ENCODE peak calls at places on chromosomes 7 and 10, in nine cellular contexts. One of them, this sample, is unnamed.

GRCh38 chr7:129334473-129334872 is 99.8 kb upstream of the STRIP2 start:
- DNase-seq in AG09309: no peak
- DNase-seq in astrocyte: no peak
- DNase-seq in type B pancreatic cell: no peak
- DNase-seq in adrenal gland: no peak
- DNase-seq in astrocyte of the spinal cord: no peak
- DNase-seq in nephron progenitor cell: no peak
- DNase-seq in GM23338: peak; percentile 45
- DNase-seq in GM13976: no peak
- DNase-seq in this sample: no peak

GRCh38 chr7:39184387-39184786 is 206.7 kb downstream of the POU6F2 start:
- DNase-seq in AG09309: no peak
- DNase-seq in astrocyte: no peak
- DNase-seq in type B pancreatic cell: no peak
- DNase-seq in adrenal gland: no peak
- DNase-seq in astrocyte of the spinal cord: no peak
- DNase-seq in nephron progenitor cell: no peak
- DNase-seq in GM23338: peak; percentile 51
- DNase-seq in GM13976: no peak
- DNase-seq in this sample: no peak

GRCh38 chr7:35536396-35536826 is 158.5 kb downstream of the HERPUD2 start:
- DNase-seq in AG09309: no peak
- DNase-seq in astrocyte: no peak
- DNase-seq in type B pancreatic cell: no peak
- DNase-seq in adrenal gland: no peak
- DNase-seq in astrocyte of the spinal cord: no peak
- DNase-seq in nephron progenitor cell: no peak
- DNase-seq in GM23338: no peak
- DNase-seq in GM13976: no peak
- DNase-seq in this sample: no peak

GRCh38 chr10:129963831-129964501 is at the start of gene EBF3:
- DNase-seq in AG09309: no peak
- DNase-seq in astrocyte: no peak
- DNase-seq in type B pancreatic cell: peak; percentile 87
- DNase-seq in adrenal gland: peak; percentile 45
- DNase-seq in astrocyte of the spinal cord: no peak
- DNase-seq in nephron progenitor cell: peak; percentile 93
- DNase-seq in GM23338: peak; percentile 92
- DNase-seq in GM13976: no peak
- DNase-seq in this sample: no peak

GRCh38 chr10:45468110-45468509 is 94.1 kb downstream of the ALOX5 start:
- DNase-seq in AG09309: no peak
- DNase-seq in astrocyte: no peak
- DNase-seq in type B pancreatic cell: no peak
- DNase-seq in adrenal gland: no peak
- DNase-seq in astrocyte of the spinal cord: no peak
- DNase-seq in nephron progenitor cell: no peak
- DNase-seq in GM23338: no peak
- DNase-seq in GM13976: no peak
- DNase-seq in this sample: no peak

GRCh38 chr10:96271017-96271815 is at the start of gene BLNK:
- DNase-seq in AG09309: no peak
- DNase-seq in astrocyte: no peak
- DNase-seq in type B pancreatic cell: no peak
- DNase-seq in adrenal gland: peak; percentile 50
- DNase-seq in astrocyte of the spinal cord: no peak
- DNase-seq in nephron progenitor cell: no peak
- DNase-seq in GM23338: no peak
- DNase-seq in GM13976: peak; percentile 53
- DNase-seq in this sample: peak; percentile 59

GRCh38 chr7:115851291-115851690 is 179.3 kb downstream of the TFEC start:
- DNase-seq in AG09309: peak; percentile 39
- DNase-seq in astrocyte: peak; percentile 25
- DNase-seq in type B pancreatic cell: no peak
- DNase-seq in adrenal gland: no peak
- DNase-seq in astrocyte of the spinal cord: peak; percentile 74
- DNase-seq in nephron progenitor cell: no peak
- DNase-seq in GM23338: peak; percentile 81
- DNase-seq in GM13976: no peak
- DNase-seq in this sample: no peak

GRCh38 chr7:105531797-105532671 is at the start of gene RINT1:
- DNase-seq in AG09309: peak; percentile 66
- DNase-seq in astrocyte: peak; percentile 83
- DNase-seq in type B pancreatic cell: peak; percentile 92
- DNase-seq in adrenal gland: peak; percentile 95
- DNase-seq in astrocyte of the spinal cord: peak; percentile 91
- DNase-seq in nephron progenitor cell: peak; percentile 89
- DNase-seq in GM23338: peak; percentile 95
- DNase-seq in GM13976: peak; percentile 92
- DNase-seq in this sample: peak; percentile 92

GRCh38 chr7:78264105-78264504 is 465.5 kb downstream of the PHTF2 start:
- DNase-seq in AG09309: no peak
- DNase-seq in astrocyte: no peak
- DNase-seq in type B pancreatic cell: no peak
- DNase-seq in adrenal gland: no peak
- DNase-seq in astrocyte of the spinal cord: no peak
- DNase-seq in nephron progenitor cell: no peak
- DNase-seq in GM23338: no peak
- DNase-seq in GM13976: no peak
- DNase-seq in this sample: no peak

GRCh38 chr7:36227223-36227622 is 74.2 kb downstream of the EEPD1 start:
- DNase-seq in AG09309: peak; percentile 59
- DNase-seq in astrocyte: peak; percentile 72
- DNase-seq in type B pancreatic cell: no peak
- DNase-seq in adrenal gland: peak; percentile 59
- DNase-seq in astrocyte of the spinal cord: peak; percentile 22
- DNase-seq in nephron progenitor cell: no peak
- DNase-seq in GM23338: peak; percentile 23
- DNase-seq in GM13976: no peak
- DNase-seq in this sample: no peak

GRCh38 chr7:45162943-45163691 is 5.5 kb downstream of the RAMP3 start:
- DNase-seq in AG09309: no peak
- DNase-seq in astrocyte: no peak
- DNase-seq in type B pancreatic cell: no peak
- DNase-seq in adrenal gland: no peak
- DNase-seq in astrocyte of the spinal cord: no peak
- DNase-seq in nephron progenitor cell: no peak
- DNase-seq in GM23338: no peak
- DNase-seq in GM13976: no peak
- DNase-seq in this sample: no peak

DNA sequence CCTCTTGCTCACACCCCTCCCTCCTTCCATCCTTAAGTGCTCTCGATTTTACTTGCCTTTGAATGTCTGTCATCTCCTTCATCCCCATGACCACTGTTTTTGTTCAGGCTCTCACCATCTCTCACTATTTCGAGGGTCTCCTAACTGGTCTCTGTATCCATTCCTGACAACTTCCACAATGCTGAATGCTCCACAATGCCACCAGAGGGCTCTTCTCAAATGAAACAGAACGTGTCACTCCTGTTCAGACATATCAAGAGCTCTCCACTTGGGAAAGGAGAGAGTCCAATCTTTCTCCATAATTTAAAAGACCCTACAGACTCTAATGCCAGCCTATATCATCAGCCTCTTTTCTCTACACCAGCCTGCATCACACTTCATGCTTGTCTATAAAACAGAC is 9.0 kb upstream of the SLC13A1 start:
- DNase-seq in AG09309: no peak
- DNase-seq in astrocyte: no peak
- DNase-seq in type B pancreatic cell: no peak
- DNase-seq in adrenal gland: peak; percentile 21
- DNase-seq in astrocyte of the spinal cord: no peak
- DNase-seq in nephron progenitor cell: no peak
- DNase-seq in GM23338: peak; percentile 43
- DNase-seq in GM13976: no peak
- DNase-seq in this sample: no peak
- TF ChIP-seq CTCF in AG09309: no peak
- TF ChIP-seq CTCF in astrocyte: no peak
- TF ChIP-seq CTCF in type B pancreatic cell: peak; percentile 54
- TF ChIP-seq CTCF in adrenal gland: peak; percentile 56
- TF ChIP-seq CTCF in astrocyte of the spinal cord: peak; percentile 51
- TF ChIP-seq CTCF in nephron progenitor cell: peak; percentile 31
- TF ChIP-seq CTCF in GM23338: peak; percentile 73
- TF ChIP-seq CTCF in GM13976: peak; percentile 23
- TF ChIP-seq CTCF in this sample: no peak

GRCh38 chr10:24989867-24990266 is 26.1 kb downstream of the ENKUR start:
- DNase-seq in AG09309: no peak
- DNase-seq in astrocyte: no peak
- DNase-seq in type B pancreatic cell: no peak
- DNase-seq in adrenal gland: no peak
- DNase-seq in astrocyte of the spinal cord: peak; percentile 28
- DNase-seq in nephron progenitor cell: no peak
- DNase-seq in GM23338: no peak
- DNase-seq in GM13976: no peak
- DNase-seq in this sample: no peak
- TF ChIP-seq CTCF in AG09309: no peak
- TF ChIP-seq CTCF in astrocyte: no peak
- TF ChIP-seq CTCF in type B pancreatic cell: no peak
- TF ChIP-seq CTCF in adrenal gland: peak; percentile 50
- TF ChIP-seq CTCF in astrocyte of the spinal cord: no peak
- TF ChIP-seq CTCF in nephron progenitor cell: no peak
- TF ChIP-seq CTCF in GM23338: no peak
- TF ChIP-seq CTCF in GM13976: no peak
- TF ChIP-seq CTCF in this sample: no peak

GRCh38 chr10:123429631-123430257 is 236.4 kb upstream of the GPR26 start:
- DNase-seq in AG09309: peak; percentile 2
- DNase-seq in astrocyte: peak; percentile 0
- DNase-seq in type B pancreatic cell: no peak
- DNase-seq in adrenal gland: no peak
- DNase-seq in astrocyte of the spinal cord: peak; percentile 3
- DNase-seq in nephron progenitor cell: no peak
- DNase-seq in GM23338: no peak
- DNase-seq in GM13976: no peak
- DNase-seq in this sample: no peak

GRCh38 chr10:123422261-123422660 is 243.9 kb upstream of the GPR26 start:
- DNase-seq in AG09309: no peak
- DNase-seq in astrocyte: no peak
- DNase-seq in type B pancreatic cell: no peak
- DNase-seq in adrenal gland: no peak
- DNase-seq in astrocyte of the spinal cord: no peak
- DNase-seq in nephron progenitor cell: no peak
- DNase-seq in GM23338: no peak
- DNase-seq in GM13976: no peak
- DNase-seq in this sample: no peak

GRCh38 chr10:123428302-123428701 is 237.9 kb upstream of the GPR26 start:
- DNase-seq in AG09309: no peak
- DNase-seq in astrocyte: no peak
- DNase-seq in type B pancreatic cell: no peak
- DNase-seq in adrenal gland: no peak
- DNase-seq in astrocyte of the spinal cord: no peak
- DNase-seq in nephron progenitor cell: no peak
- DNase-seq in GM23338: no peak
- DNase-seq in GM13976: no peak
- DNase-seq in this sample: no peak

GRCh38 chr10:123424537-123424936 is 241.6 kb upstream of the GPR26 start:
- DNase-seq in AG09309: no peak
- DNase-seq in astrocyte: no peak
- DNase-seq in type B pancreatic cell: no peak
- DNase-seq in adrenal gland: no peak
- DNase-seq in astrocyte of the spinal cord: no peak
- DNase-seq in nephron progenitor cell: no peak
- DNase-seq in GM23338: no peak
- DNase-seq in GM13976: no peak
- DNase-seq in this sample: no peak

GRCh38 chr10:123427386-123427785 is 238.8 kb upstream of the GPR26 start:
- DNase-seq in AG09309: no peak
- DNase-seq in astrocyte: no peak
- DNase-seq in type B pancreatic cell: no peak
- DNase-seq in adrenal gland: no peak
- DNase-seq in astrocyte of the spinal cord: no peak
- DNase-seq in nephron progenitor cell: no peak
- DNase-seq in GM23338: peak; percentile 27
- DNase-seq in GM13976: no peak
- DNase-seq in this sample: peak; percentile 75
- TF ChIP-seq CTCF in AG09309: no peak
- TF ChIP-seq CTCF in astrocyte: no peak
- TF ChIP-seq CTCF in type B pancreatic cell: no peak
- TF ChIP-seq CTCF in adrenal gland: no peak
- TF ChIP-seq CTCF in astrocyte of the spinal cord: no peak
- TF ChIP-seq CTCF in nephron progenitor cell: no peak
- TF ChIP-seq CTCF in GM23338: no peak
- TF ChIP-seq CTCF in GM13976: no peak
- TF ChIP-seq CTCF in this sample: peak; percentile 49

GRCh38 chr7:142231716-142232115 is 26.1 kb downstream of the PRSS58 start:
- DNase-seq in AG09309: no peak
- DNase-seq in astrocyte: no peak
- DNase-seq in type B pancreatic cell: no peak
- DNase-seq in adrenal gland: no peak
- DNase-seq in astrocyte of the spinal cord: no peak
- DNase-seq in nephron progenitor cell: peak; percentile 45
- DNase-seq in GM23338: peak; percentile 79
- DNase-seq in GM13976: peak; percentile 25
- DNase-seq in this sample: no peak
- TF ChIP-seq CTCF in AG09309: no peak
- TF ChIP-seq CTCF in astrocyte: no peak
- TF ChIP-seq CTCF in type B pancreatic cell: peak; percentile 43
- TF ChIP-seq CTCF in adrenal gland: no peak
- TF ChIP-seq CTCF in astrocyte of the spinal cord: no peak
- TF ChIP-seq CTCF in nephron progenitor cell: peak; percentile 32
- TF ChIP-seq CTCF in GM23338: peak; percentile 72
- TF ChIP-seq CTCF in GM13976: no peak
- TF ChIP-seq CTCF in this sample: no peak

This sample was measured in CD14-positive monocyte.